ENCODE peak calls at places on chromosomes 7 and 10, in nine cellular contexts. One of them, this sample, is unnamed.

GRCh38 chr10:80894339-80894791 is 356.7 kb downstream of the SH2D4B start:
- DNase-seq in body of pancreas: no peak
- DNase-seq in GM20000: no peak
- DNase-seq in cardiac muscle cell: no peak
- DNase-seq in WTC11: no peak
- DNase-seq in stomach: no peak
- DNase-seq in IMR-90: no peak
- DNase-seq in left ventricle myocardium inferior: no peak
- DNase-seq in chondrocyte: no peak
- DNase-seq in this sample: no peak

GRCh38 chr7:67346876-67347275 is 350.2 kb downstream of the TYW1 start:
- DNase-seq in body of pancreas: no peak
- DNase-seq in IMR-90: no peak
- DNase-seq in cardiac muscle cell: no peak
- DNase-seq in GM20000: no peak
- DNase-seq in WTC11: no peak
- DNase-seq in stomach: no peak
- DNase-seq in left ventricle myocardium inferior: no peak
- DNase-seq in chondrocyte: no peak
- DNase-seq in this sample: no peak

GRCh38 chr7:41881313-41882130 is 178.6 kb upstream of the INHBA start:
- DNase-seq in left ventricle myocardium inferior: no peak
- DNase-seq in body of pancreas: no peak
- DNase-seq in stomach: no peak
- DNase-seq in cardiac muscle cell: no peak
- DNase-seq in chondrocyte: no peak
- DNase-seq in WTC11: no peak
- DNase-seq in GM20000: peak
- DNase-seq in IMR-90: peak
- DNase-seq in this sample: peak

GRCh38 chr10:44752451-44753441 is 158.4 kb upstream of the TMEM72 start:
- DNase-seq in stomach: no peak
- DNase-seq in WTC11: no peak
- DNase-seq in IMR-90: peak
- DNase-seq in GM20000: no peak
- DNase-seq in chondrocyte: no peak
- DNase-seq in left ventricle myocardium inferior: no peak
- DNase-seq in body of pancreas: peak
- DNase-seq in cardiac muscle cell: no peak
- DNase-seq in this sample: no peak

GRCh38 chr10:10930979-10931743 is 86.5 kb upstream of the CELF2 start:
- DNase-seq in GM20000: no peak
- DNase-seq in cardiac muscle cell: no peak
- DNase-seq in chondrocyte: no peak
- DNase-seq in WTC11: peak
- DNase-seq in body of pancreas: no peak
- DNase-seq in IMR-90: no peak
- DNase-seq in stomach: no peak
- DNase-seq in left ventricle myocardium inferior: no peak
- DNase-seq in this sample: no peak

GRCh38 chr7:119374436-119374835 is 898.5 kb upstream of the KCND2 start:
- DNase-seq in WTC11: no peak
- DNase-seq in GM20000: no peak
- DNase-seq in stomach: no peak
- DNase-seq in left ventricle myocardium inferior: no peak
- DNase-seq in cardiac muscle cell: no peak
- DNase-seq in chondrocyte: no peak
- DNase-seq in body of pancreas: no peak
- DNase-seq in IMR-90: no peak
- DNase-seq in this sample: no peak

GRCh38 chr10:95819620-95820329 is 63.8 kb downstream of the ENTPD1 start:
- DNase-seq in cardiac muscle cell: no peak
- DNase-seq in chondrocyte: no peak
- DNase-seq in GM20000: no peak
- DNase-seq in body of pancreas: no peak
- DNase-seq in stomach: no peak
- DNase-seq in left ventricle myocardium inferior: no peak
- DNase-seq in WTC11: no peak
- DNase-seq in IMR-90: no peak
- DNase-seq in this sample: no peak

GRCh38 chr7:25496394-25497103 is 268.3 kb upstream of the NPVF start:
- DNase-seq in WTC11: no peak
- DNase-seq in stomach: no peak
- DNase-seq in body of pancreas: no peak
- DNase-seq in cardiac muscle cell: no peak
- DNase-seq in GM20000: no peak
- DNase-seq in left ventricle myocardium inferior: no peak
- DNase-seq in chondrocyte: no peak
- DNase-seq in IMR-90: no peak
- DNase-seq in this sample: no peak

GRCh38 chr10:86399879-86400704 is 33.5 kb upstream of the GRID1 start:
- DNase-seq in GM20000: peak
- DNase-seq in chondrocyte: peak
- DNase-seq in stomach: peak
- DNase-seq in cardiac muscle cell: peak
- DNase-seq in WTC11: peak
- DNase-seq in IMR-90: peak
- DNase-seq in left ventricle myocardium inferior: peak
- DNase-seq in body of pancreas: peak
- DNase-seq in this sample: peak

GRCh38 chr10:86401588-86402282 is 35.1 kb upstream of the GRID1 start:
- DNase-seq in body of pancreas: peak
- DNase-seq in IMR-90: no peak
- DNase-seq in cardiac muscle cell: no peak
- DNase-seq in stomach: no peak
- DNase-seq in GM20000: no peak
- DNase-seq in WTC11: peak
- DNase-seq in chondrocyte: no peak
- DNase-seq in left ventricle myocardium inferior: no peak
- DNase-seq in this sample: no peak

GRCh38 chr10:86402283-86402931 is 35.8 kb upstream of the GRID1 start:
- DNase-seq in left ventricle myocardium inferior: no peak
- DNase-seq in cardiac muscle cell: no peak
- DNase-seq in stomach: no peak
- DNase-seq in body of pancreas: peak
- DNase-seq in GM20000: no peak
- DNase-seq in IMR-90: peak
- DNase-seq in chondrocyte: no peak
- DNase-seq in WTC11: no peak
- DNase-seq in this sample: no peak

GRCh38 chr10:86399514-86399878 is 32.9 kb upstream of the GRID1 start:
- DNase-seq in IMR-90: no peak
- DNase-seq in chondrocyte: no peak
- DNase-seq in WTC11: no peak
- DNase-seq in left ventricle myocardium inferior: no peak
- DNase-seq in cardiac muscle cell: no peak
- DNase-seq in GM20000: no peak
- DNase-seq in stomach: no peak
- DNase-seq in body of pancreas: no peak
- DNase-seq in this sample: no peak

GRCh38 chr10:86400705-86401587 is 34.4 kb upstream of the GRID1 start:
- DNase-seq in stomach: peak
- DNase-seq in cardiac muscle cell: peak
- DNase-seq in GM20000: peak
- DNase-seq in WTC11: peak
- DNase-seq in chondrocyte: peak
- DNase-seq in body of pancreas: peak
- DNase-seq in left ventricle myocardium inferior: peak
- DNase-seq in IMR-90: no peak
- DNase-seq in this sample: peak
- TF ChIP-seq CTCF in stomach: no peak
- TF ChIP-seq CTCF in cardiac muscle cell: peak
- TF ChIP-seq CTCF in GM20000: no peak
- TF ChIP-seq CTCF in WTC11: no peak
- TF ChIP-seq CTCF in chondrocyte: peak
- TF ChIP-seq CTCF in body of pancreas: no peak
- TF ChIP-seq CTCF in left ventricle myocardium inferior: no peak
- TF ChIP-seq CTCF in IMR-90: peak
- TF ChIP-seq CTCF in this sample: no peak

DNA sequence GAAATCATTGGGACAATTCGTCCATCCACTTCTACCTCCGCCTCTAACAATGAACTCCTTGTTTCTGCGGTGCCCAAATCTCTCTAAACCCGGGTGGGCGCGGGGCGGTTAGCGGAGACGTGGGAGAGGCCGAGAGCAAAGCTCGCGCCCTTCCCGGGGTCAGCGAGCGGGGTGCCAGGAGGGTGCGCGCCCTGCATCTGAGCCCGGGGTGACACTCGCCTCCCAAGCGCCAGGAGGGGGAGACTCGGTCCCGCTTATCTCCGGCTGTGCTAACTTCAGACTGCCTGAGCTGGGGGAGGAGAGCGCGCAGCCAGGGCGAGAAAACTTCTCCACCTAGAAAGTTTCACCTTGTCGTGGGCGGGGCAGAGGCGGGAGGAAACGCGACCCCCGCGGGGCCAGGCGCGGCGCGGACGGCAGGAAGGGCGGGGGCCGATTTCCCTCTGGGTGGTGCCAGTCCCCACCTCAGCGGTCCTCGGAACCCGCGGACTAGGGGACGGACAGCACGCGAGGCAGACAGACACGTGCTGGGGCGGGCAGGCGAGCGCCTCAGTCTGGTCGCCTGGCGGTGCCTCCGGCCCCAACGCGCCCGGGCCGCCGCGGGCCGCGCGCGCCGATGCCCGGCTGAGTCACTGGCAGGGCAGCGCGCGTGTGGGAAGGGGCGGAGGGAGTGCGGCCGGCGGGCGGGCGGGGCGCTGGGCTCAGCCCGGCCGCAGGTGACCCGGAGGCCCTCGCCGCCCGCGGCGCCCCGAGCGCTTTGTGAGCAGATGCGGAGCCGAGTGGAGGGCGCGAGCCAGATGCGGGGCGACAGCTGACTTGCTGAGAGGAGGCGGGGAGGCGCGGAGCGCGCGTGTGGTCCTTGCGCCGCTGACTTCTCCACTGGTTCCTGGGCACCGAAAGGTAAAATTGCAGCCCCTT is at the start of gene MET:
- DNase-seq in chondrocyte: peak
- DNase-seq in cardiac muscle cell: peak
- DNase-seq in GM20000: peak
- DNase-seq in left ventricle myocardium inferior: peak
- DNase-seq in IMR-90: peak
- DNase-seq in body of pancreas: peak
- DNase-seq in stomach: peak
- DNase-seq in WTC11: peak
- DNase-seq in this sample: peak
- TF ChIP-seq CTCF in chondrocyte: peak
- TF ChIP-seq CTCF in cardiac muscle cell: peak
- TF ChIP-seq CTCF in GM20000: peak
- TF ChIP-seq CTCF in left ventricle myocardium inferior: peak
- TF ChIP-seq CTCF in IMR-90: peak
- TF ChIP-seq CTCF in body of pancreas: peak
- TF ChIP-seq CTCF in stomach: no peak
- TF ChIP-seq CTCF in WTC11: no peak
- TF ChIP-seq CTCF in this sample: peak

GRCh38 chr7:116164552-116164951 is 45.8 kb upstream of the TES start:
- DNase-seq in GM20000: no peak
- DNase-seq in WTC11: no peak
- DNase-seq in stomach: no peak
- DNase-seq in body of pancreas: no peak
- DNase-seq in chondrocyte: no peak
- DNase-seq in cardiac muscle cell: no peak
- DNase-seq in IMR-90: peak
- DNase-seq in left ventricle myocardium inferior: no peak
- DNase-seq in this sample: no peak

GRCh38 chr7:116161733-116162132 is 48.6 kb upstream of the TES start:
- DNase-seq in IMR-90: no peak
- DNase-seq in stomach: no peak
- DNase-seq in chondrocyte: no peak
- DNase-seq in left ventricle myocardium inferior: no peak
- DNase-seq in cardiac muscle cell: peak
- DNase-seq in GM20000: no peak
- DNase-seq in body of pancreas: no peak
- DNase-seq in WTC11: no peak
- DNase-seq in this sample: no peak

GRCh38 chr7:116165717-116166116 is 44.6 kb upstream of the TES start:
- DNase-seq in GM20000: peak
- DNase-seq in IMR-90: no peak
- DNase-seq in body of pancreas: no peak
- DNase-seq in cardiac muscle cell: no peak
- DNase-seq in stomach: no peak
- DNase-seq in left ventricle myocardium inferior: no peak
- DNase-seq in chondrocyte: no peak
- DNase-seq in WTC11: no peak
- DNase-seq in this sample: no peak

GRCh38 chr7:116162236-116162635 is 48.1 kb upstream of the TES start:
- DNase-seq in IMR-90: no peak
- DNase-seq in chondrocyte: no peak
- DNase-seq in cardiac muscle cell: no peak
- DNase-seq in body of pancreas: no peak
- DNase-seq in WTC11: no peak
- DNase-seq in stomach: no peak
- DNase-seq in GM20000: no peak
- DNase-seq in left ventricle myocardium inferior: no peak
- DNase-seq in this sample: no peak

DNA sequence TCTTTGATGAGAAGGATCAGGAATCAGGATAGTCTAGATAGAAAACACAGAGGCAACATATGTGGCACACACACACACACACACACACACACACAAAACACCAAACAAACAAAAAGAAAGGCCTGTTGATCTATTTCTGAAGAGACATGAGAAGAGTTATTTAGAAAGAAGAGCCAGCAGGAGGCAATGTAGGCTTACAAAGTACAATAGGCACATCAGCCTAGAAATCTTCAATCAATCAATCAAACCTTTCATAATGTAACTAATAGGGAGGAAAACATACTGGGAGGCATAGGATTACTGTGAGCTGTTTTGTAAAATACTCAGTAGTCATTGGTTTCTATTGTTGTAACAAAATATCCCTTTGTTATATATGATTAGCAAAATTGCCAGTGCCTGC is 47.3 kb upstream of the TES start:
- DNase-seq in left ventricle myocardium inferior: no peak
- DNase-seq in stomach: no peak
- DNase-seq in IMR-90: no peak
- DNase-seq in body of pancreas: no peak
- DNase-seq in WTC11: no peak
- DNase-seq in chondrocyte: no peak
- DNase-seq in cardiac muscle cell: no peak
- DNase-seq in GM20000: no peak
- DNase-seq in this sample: no peak
- TF ChIP-seq CTCF in left ventricle myocardium inferior: no peak
- TF ChIP-seq CTCF in stomach: no peak
- TF ChIP-seq CTCF in IMR-90: no peak
- TF ChIP-seq CTCF in body of pancreas: no peak
- TF ChIP-seq CTCF in WTC11: no peak
- TF ChIP-seq CTCF in chondrocyte: peak
- TF ChIP-seq CTCF in cardiac muscle cell: no peak
- TF ChIP-seq CTCF in GM20000: no peak
- TF ChIP-seq CTCF in this sample: peak

DNA sequence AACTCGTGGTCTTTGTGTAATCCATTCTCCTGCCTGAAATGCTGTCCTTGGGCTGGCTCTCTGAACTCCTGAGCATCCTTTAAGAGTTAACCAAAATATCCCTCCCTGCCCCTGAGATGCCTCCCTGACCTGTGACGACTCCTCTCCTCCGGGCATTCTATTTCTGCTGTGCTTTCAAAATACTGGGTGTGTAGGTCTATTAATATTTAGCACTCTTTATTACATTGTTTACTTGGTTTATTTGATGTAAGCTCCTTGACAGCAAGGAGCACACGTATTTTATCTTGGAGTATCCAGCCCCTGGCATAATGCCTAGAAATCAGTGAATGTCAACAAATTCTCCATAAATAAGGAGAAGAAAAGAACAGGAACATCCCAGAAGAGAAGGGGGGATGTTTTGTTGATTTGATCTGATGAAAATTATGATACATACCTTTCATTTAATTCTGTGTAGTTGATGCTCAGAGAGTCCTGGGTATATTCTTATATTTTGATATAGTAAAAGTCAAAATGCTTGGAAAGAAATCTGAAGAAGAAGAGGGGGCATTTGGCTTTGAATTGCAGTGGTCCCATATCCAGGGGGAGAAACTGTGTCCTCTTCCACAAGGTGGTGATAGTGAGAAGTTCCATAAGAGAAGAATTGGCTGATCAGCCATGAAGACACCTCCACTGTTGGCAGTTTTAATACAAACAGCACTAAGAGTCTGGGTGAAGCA is 107.7 kb upstream of the MPP7 start:
- DNase-seq in left ventricle myocardium inferior: no peak
- DNase-seq in WTC11: no peak
- DNase-seq in chondrocyte: no peak
- DNase-seq in cardiac muscle cell: no peak
- DNase-seq in body of pancreas: no peak
- DNase-seq in IMR-90: no peak
- DNase-seq in GM20000: no peak
- DNase-seq in stomach: no peak
- DNase-seq in this sample: no peak
- TF ChIP-seq CTCF in left ventricle myocardium inferior: no peak
- TF ChIP-seq CTCF in WTC11: no peak
- TF ChIP-seq CTCF in chondrocyte: peak
- TF ChIP-seq CTCF in cardiac muscle cell: peak
- TF ChIP-seq CTCF in body of pancreas: no peak
- TF ChIP-seq CTCF in IMR-90: no peak
- TF ChIP-seq CTCF in GM20000: no peak
- TF ChIP-seq CTCF in stomach: no peak
- TF ChIP-seq CTCF in this sample: no peak